ENCODE peak calls at places on chromosomes 3 and 15, in six cellular contexts. One of them, this sample, is unnamed.

GRCh38 chr3:30702038-30702437 is 95.6 kb downstream of the TGFBR2 start:
- DNase-seq in NCI-H460: no peak
- DNase-seq in tibial nerve: no peak
- DNase-seq in GM03348: no peak
- DNase-seq in frontal cortex: no peak
- DNase-seq in iPS-NIHi11: no peak
- DNase-seq in this sample: no peak

GRCh38 chr3:46203681-46204080 is 4.4 kb downstream of the CCR1 start:
- DNase-seq in NCI-H460: no peak
- DNase-seq in tibial nerve: no peak
- DNase-seq in GM03348: no peak
- DNase-seq in frontal cortex: no peak
- DNase-seq in iPS-NIHi11: no peak
- DNase-seq in this sample: no peak

GRCh38 chr15:29924750-29925149 is 102.5 kb upstream of the TJP1 start:
- DNase-seq in NCI-H460: no peak
- DNase-seq in tibial nerve: no peak
- DNase-seq in GM03348: peak; percentile 85
- DNase-seq in frontal cortex: no peak
- DNase-seq in iPS-NIHi11: peak; percentile 78
- DNase-seq in this sample: no peak

GRCh38 chr3:135097276-135097946 is 302.4 kb downstream of the EPHB1 start:
- DNase-seq in NCI-H460: no peak
- DNase-seq in tibial nerve: no peak
- DNase-seq in GM03348: no peak
- DNase-seq in frontal cortex: no peak
- DNase-seq in iPS-NIHi11: no peak
- DNase-seq in this sample: no peak

GRCh38 chr3:193997228-193998192 is 138.4 kb upstream of the HES1 start:
- DNase-seq in NCI-H460: no peak
- DNase-seq in tibial nerve: no peak
- DNase-seq in GM03348: no peak
- DNase-seq in frontal cortex: no peak
- DNase-seq in iPS-NIHi11: no peak
- DNase-seq in this sample: no peak

GRCh38 chr15:67146214-67146613 is 80.8 kb downstream of the SMAD3 start:
- DNase-seq in NCI-H460: no peak
- DNase-seq in tibial nerve: no peak
- DNase-seq in GM03348: peak; percentile 63
- DNase-seq in frontal cortex: no peak
- DNase-seq in iPS-NIHi11: no peak
- DNase-seq in this sample: no peak

GRCh38 chr15:92637621-92638020 is 18.0 kb downstream of the FAM174B start:
- DNase-seq in NCI-H460: no peak
- DNase-seq in tibial nerve: no peak
- DNase-seq in GM03348: no peak
- DNase-seq in frontal cortex: no peak
- DNase-seq in iPS-NIHi11: no peak
- DNase-seq in this sample: no peak

GRCh38 chr3:106826861-106827311 is 550.4 kb upstream of the CCDC54 start:
- DNase-seq in NCI-H460: no peak
- DNase-seq in tibial nerve: no peak
- DNase-seq in GM03348: no peak
- DNase-seq in frontal cortex: no peak
- DNase-seq in iPS-NIHi11: no peak
- DNase-seq in this sample: no peak

GRCh38 chr3:55486857-55487375 is at the start of gene WNT5A:
- DNase-seq in NCI-H460: peak; percentile 13
- DNase-seq in tibial nerve: no peak
- DNase-seq in GM03348: peak; percentile 66
- DNase-seq in frontal cortex: peak; percentile 22
- DNase-seq in iPS-NIHi11: peak; percentile 68
- DNase-seq in this sample: no peak

GRCh38 chr15:31214864-31215489 is 111.7 kb upstream of the KLF13 start:
- DNase-seq in NCI-H460: no peak
- DNase-seq in tibial nerve: peak; percentile 38
- DNase-seq in GM03348: peak; percentile 59
- DNase-seq in frontal cortex: no peak
- DNase-seq in iPS-NIHi11: no peak
- DNase-seq in this sample: peak; percentile 22

GRCh38 chr15:98599911-98600685 is 48.2 kb upstream of the IGF1R start:
- DNase-seq in NCI-H460: no peak
- DNase-seq in tibial nerve: no peak
- DNase-seq in GM03348: peak; percentile 52
- DNase-seq in frontal cortex: no peak
- DNase-seq in iPS-NIHi11: peak; percentile 46
- DNase-seq in this sample: no peak

GRCh38 chr15:66876731-66877545 is 174.9 kb downstream of the SMAD6 start:
- DNase-seq in NCI-H460: no peak
- DNase-seq in tibial nerve: no peak
- DNase-seq in GM03348: no peak
- DNase-seq in frontal cortex: no peak
- DNase-seq in iPS-NIHi11: no peak
- DNase-seq in this sample: no peak

GRCh38 chr15:55993111-55993803 is at the start of gene NEDD4:
- DNase-seq in NCI-H460: peak; percentile 82
- DNase-seq in tibial nerve: peak; percentile 64
- DNase-seq in GM03348: peak; percentile 96
- DNase-seq in frontal cortex: peak; percentile 88
- DNase-seq in iPS-NIHi11: peak; percentile 87
- DNase-seq in this sample: peak; percentile 67

GRCh38 chr3:114649331-114649730 is 355.5 kb downstream of the TIGIT start:
- DNase-seq in NCI-H460: no peak
- DNase-seq in tibial nerve: no peak
- DNase-seq in GM03348: no peak
- DNase-seq in frontal cortex: no peak
- DNase-seq in iPS-NIHi11: no peak
- DNase-seq in this sample: no peak

GRCh38 chr15:74400915-74401757 is 32.6 kb downstream of the SEMA7A start:
- DNase-seq in NCI-H460: no peak
- DNase-seq in tibial nerve: no peak
- DNase-seq in GM03348: no peak
- DNase-seq in frontal cortex: no peak
- DNase-seq in iPS-NIHi11: no peak
- DNase-seq in this sample: no peak

GRCh38 chr3:55282994-55283393 is 204.1 kb downstream of the WNT5A start:
- DNase-seq in NCI-H460: no peak
- DNase-seq in tibial nerve: no peak
- DNase-seq in GM03348: no peak
- DNase-seq in frontal cortex: no peak
- DNase-seq in iPS-NIHi11: peak; percentile 32
- DNase-seq in this sample: no peak

GRCh38 chr15:34246276-34247010 is 21.6 kb downstream of the EMC4 start:
- DNase-seq in NCI-H460: no peak
- DNase-seq in tibial nerve: no peak
- DNase-seq in GM03348: no peak
- DNase-seq in frontal cortex: no peak
- DNase-seq in iPS-NIHi11: no peak
- DNase-seq in this sample: no peak

GRCh38 chr3:136818851-136819783 is at the start of gene SLC35G2:
- DNase-seq in NCI-H460: no peak
- DNase-seq in tibial nerve: no peak
- DNase-seq in GM03348: peak; percentile 89
- DNase-seq in frontal cortex: peak; percentile 40
- DNase-seq in iPS-NIHi11: peak; percentile 76
- DNase-seq in this sample: peak; percentile 7

GRCh38 chr15:98803228-98804056 is 155.1 kb downstream of the IGF1R start:
- DNase-seq in NCI-H460: no peak
- DNase-seq in tibial nerve: no peak
- DNase-seq in GM03348: no peak
- DNase-seq in frontal cortex: no peak
- DNase-seq in iPS-NIHi11: no peak
- DNase-seq in this sample: no peak

GRCh38 chr15:91889143-91889815 is 35.8 kb downstream of the SLCO3A1 start:
- DNase-seq in NCI-H460: no peak
- DNase-seq in tibial nerve: no peak
- DNase-seq in GM03348: no peak
- DNase-seq in frontal cortex: no peak
- DNase-seq in iPS-NIHi11: no peak
- DNase-seq in this sample: no peak

This sample was measured in thoracic aorta.